ENCODE peak calls at places on chromosome 5, in four cellular contexts. One of them, this sample, is unnamed.

GRCh38 chr5:59099270-59099994 is 516.6 kb downstream of the RAB3C start:
- DNase-seq in body of pancreas: no peak
- DNase-seq in A549: peak; percentile 73
- DNase-seq in Peyer's patch: no peak
- DNase-seq in this sample: peak; percentile 38

GRCh38 chr5:91591076-91591475 is 208.0 kb upstream of the ARRDC3 start:
- DNase-seq in body of pancreas: no peak
- DNase-seq in A549: no peak
- DNase-seq in Peyer's patch: no peak
- DNase-seq in this sample: no peak

GRCh38 chr5:105172918-105173317 is 1610.3 kb upstream of the NUDT12 start:
- DNase-seq in body of pancreas: no peak
- DNase-seq in A549: no peak
- DNase-seq in Peyer's patch: no peak
- DNase-seq in this sample: no peak

GRCh38 chr5:175340180-175340579 is 103.8 kb downstream of the DRD1 start:
- DNase-seq in body of pancreas: no peak
- DNase-seq in A549: no peak
- DNase-seq in Peyer's patch: no peak
- DNase-seq in this sample: no peak

GRCh38 chr5:120657083-120657482 is 193.0 kb downstream of the PRR16 start:
- DNase-seq in body of pancreas: no peak
- DNase-seq in A549: no peak
- DNase-seq in Peyer's patch: no peak
- DNase-seq in this sample: no peak

GRCh38 chr5:90548069-90548593 is 10.5 kb upstream of the ADGRV1 start:
- DNase-seq in body of pancreas: peak; percentile 74
- DNase-seq in A549: peak; percentile 26
- DNase-seq in Peyer's patch: no peak
- DNase-seq in this sample: no peak

GRCh38 chr5:107567901-107568671 is 102.7 kb downstream of the EFNA5 start:
- DNase-seq in body of pancreas: no peak
- DNase-seq in A549: no peak
- DNase-seq in Peyer's patch: no peak
- DNase-seq in this sample: no peak

GRCh38 chr5:168415971-168416370 is 70.3 kb upstream of the RARS1 start:
- DNase-seq in body of pancreas: no peak
- DNase-seq in A549: no peak
- DNase-seq in Peyer's patch: no peak
- DNase-seq in this sample: no peak

GRCh38 chr5:97192580-97193421 is 9.8 kb upstream of the RIOK2 start:
- DNase-seq in body of pancreas: no peak
- DNase-seq in A549: no peak
- DNase-seq in Peyer's patch: no peak
- DNase-seq in this sample: no peak

GRCh38 chr5:133967715-133968056 is 739 bp downstream of the C5orf15 start:
- DNase-seq in body of pancreas: peak; percentile 18
- DNase-seq in A549: no peak
- DNase-seq in Peyer's patch: no peak
- DNase-seq in this sample: no peak

GRCh38 chr5:151007430-151008123 is 12.8 kb upstream of the GPX3 start:
- DNase-seq in body of pancreas: no peak
- DNase-seq in A549: no peak
- DNase-seq in Peyer's patch: no peak
- DNase-seq in this sample: no peak

GRCh38 chr5:111653408-111653807 is 103.6 kb downstream of the NREP start:
- DNase-seq in body of pancreas: no peak
- DNase-seq in A549: no peak
- DNase-seq in Peyer's patch: no peak
- DNase-seq in this sample: no peak

GRCh38 chr5:150320048-150320555 is 17.4 kb upstream of the ARSI start:
- DNase-seq in body of pancreas: peak; percentile 31
- DNase-seq in A549: peak; percentile 50
- DNase-seq in Peyer's patch: no peak
- DNase-seq in this sample: no peak

GRCh38 chr5:93602261-93603149 is 19.5 kb downstream of the NR2F1 start:
- DNase-seq in body of pancreas: no peak
- DNase-seq in A549: no peak
- DNase-seq in Peyer's patch: no peak
- DNase-seq in this sample: no peak

GRCh38 chr5:155079698-155080097 is 66.1 kb downstream of the KIF4B start:
- DNase-seq in body of pancreas: no peak
- DNase-seq in A549: no peak
- DNase-seq in Peyer's patch: no peak
- DNase-seq in this sample: no peak

GRCh38 chr5:134143964-134144941 is 29.8 kb downstream of the TCF7 start:
- DNase-seq in body of pancreas: peak; percentile 8
- DNase-seq in A549: no peak
- DNase-seq in Peyer's patch: no peak
- DNase-seq in this sample: no peak

GRCh38 chr5:98631311-98632054 is 142.0 kb upstream of the RGMB start:
- DNase-seq in body of pancreas: no peak
- DNase-seq in A549: no peak
- DNase-seq in Peyer's patch: no peak
- DNase-seq in this sample: peak; percentile 7

GRCh38 chr5:1329111-1329579 is 15.8 kb downstream of the CLPTM1L start:
- DNase-seq in body of pancreas: no peak
- DNase-seq in A549: no peak
- DNase-seq in Peyer's patch: no peak
- DNase-seq in this sample: no peak

GRCh38 chr5:73887688-73888087 is 261.7 kb downstream of the ARHGEF28 start:
- DNase-seq in body of pancreas: no peak
- DNase-seq in A549: no peak
- DNase-seq in Peyer's patch: no peak
- DNase-seq in this sample: no peak

GRCh38 chr5:151699071-151699901 is 12.6 kb upstream of the SPARC start:
- DNase-seq in body of pancreas: peak; percentile 19
- DNase-seq in A549: peak; percentile 61
- DNase-seq in Peyer's patch: no peak
- DNase-seq in this sample: peak; percentile 77

GRCh38 chr5:64318175-64318574 is 152.5 kb downstream of the RNF180 start:
- DNase-seq in body of pancreas: no peak
- DNase-seq in A549: no peak
- DNase-seq in Peyer's patch: no peak
- DNase-seq in this sample: no peak

GRCh38 chr5:38265546-38266179 is 7.3 kb downstream of the EGFLAM start:
- DNase-seq in body of pancreas: peak; percentile 69
- DNase-seq in A549: peak; percentile 51
- DNase-seq in Peyer's patch: no peak
- DNase-seq in this sample: peak; percentile 65

GRCh38 chr5:113232246-113232645 is 202.5 kb downstream of the TSSK1B start:
- DNase-seq in body of pancreas: no peak
- DNase-seq in A549: no peak
- DNase-seq in Peyer's patch: no peak
- DNase-seq in this sample: no peak

GRCh38 chr5:68464424-68464823 is 248.9 kb downstream of the PIK3R1 start:
- DNase-seq in body of pancreas: no peak
- DNase-seq in A549: no peak
- DNase-seq in Peyer's patch: no peak
- DNase-seq in this sample: no peak

GRCh38 chr5:143016777-143017374 is 246.7 kb downstream of the ARHGAP26 start:
- DNase-seq in body of pancreas: no peak
- DNase-seq in A549: no peak
- DNase-seq in Peyer's patch: no peak
- DNase-seq in this sample: no peak

GRCh38 chr5:133867851-133868545 is 100.4 kb downstream of the C5orf15 start:
- DNase-seq in body of pancreas: no peak
- DNase-seq in A549: no peak
- DNase-seq in Peyer's patch: peak; percentile 32
- DNase-seq in this sample: no peak

GRCh38 chr5:588406-588995 is 23.6 kb upstream of the CEP72 start:
- DNase-seq in body of pancreas: no peak
- DNase-seq in A549: no peak
- DNase-seq in Peyer's patch: no peak
- DNase-seq in this sample: no peak

GRCh38 chr5:7261049-7261448 is 134.9 kb upstream of the ADCY2 start:
- DNase-seq in body of pancreas: peak; percentile 12
- DNase-seq in A549: peak; percentile 16
- DNase-seq in Peyer's patch: no peak
- DNase-seq in this sample: peak; percentile 18

GRCh38 chr5:14946813-14947640 is 75.4 kb upstream of the ANKH start:
- DNase-seq in body of pancreas: peak; percentile 14
- DNase-seq in A549: peak; percentile 18
- DNase-seq in Peyer's patch: no peak
- DNase-seq in this sample: no peak

GRCh38 chr5:18141260-18141659 is 507.0 kb downstream of the TAF11L14 start:
- DNase-seq in body of pancreas: no peak
- DNase-seq in A549: no peak
- DNase-seq in Peyer's patch: no peak
- DNase-seq in this sample: no peak

GRCh38 chr5:172837640-172838039 is 3.6 kb downstream of the ERGIC1 start:
- DNase-seq in body of pancreas: peak; percentile 81
- DNase-seq in A549: no peak
- DNase-seq in Peyer's patch: peak; percentile 87
- DNase-seq in this sample: no peak

GRCh38 chr5:179294891-179295777 is 50.1 kb downstream of the ADAMTS2 start:
- DNase-seq in body of pancreas: no peak
- DNase-seq in A549: no peak
- DNase-seq in Peyer's patch: peak; percentile 36
- DNase-seq in this sample: no peak

GRCh38 chr5:39093351-39093749 is 19.2 kb upstream of the RICTOR start:
- DNase-seq in body of pancreas: no peak
- DNase-seq in A549: no peak
- DNase-seq in Peyer's patch: no peak
- DNase-seq in this sample: no peak

GRCh38 chr5:674630-675011 is 18.5 kb downstream of the TPPP start:
- DNase-seq in body of pancreas: no peak
- DNase-seq in A549: no peak
- DNase-seq in Peyer's patch: peak; percentile 46
- DNase-seq in this sample: no peak

GRCh38 chr5:7869474-7870136 is 657 bp downstream of the MTRR start:
- DNase-seq in body of pancreas: peak; percentile 31
- DNase-seq in A549: no peak
- DNase-seq in Peyer's patch: no peak
- DNase-seq in this sample: no peak

GRCh38 chr5:38330207-38330606 is 71.8 kb downstream of the EGFLAM start:
- DNase-seq in body of pancreas: no peak
- DNase-seq in A549: no peak
- DNase-seq in Peyer's patch: no peak
- DNase-seq in this sample: no peak

GRCh38 chr5:1243487-1244152 is 18.4 kb downstream of the SLC6A18 start:
- DNase-seq in body of pancreas: no peak
- DNase-seq in A549: no peak
- DNase-seq in Peyer's patch: no peak
- DNase-seq in this sample: no peak

GRCh38 chr5:4048398-4048797 is 452.8 kb downstream of the IRX1 start:
- DNase-seq in body of pancreas: no peak
- DNase-seq in A549: no peak
- DNase-seq in Peyer's patch: no peak
- DNase-seq in this sample: no peak
- TF ChIP-seq POLR2A in body of pancreas: no peak
- TF ChIP-seq POLR2A in A549: no peak
- TF ChIP-seq POLR2A in Peyer's patch: no peak
- TF ChIP-seq POLR2A in this sample: no peak

DNA sequence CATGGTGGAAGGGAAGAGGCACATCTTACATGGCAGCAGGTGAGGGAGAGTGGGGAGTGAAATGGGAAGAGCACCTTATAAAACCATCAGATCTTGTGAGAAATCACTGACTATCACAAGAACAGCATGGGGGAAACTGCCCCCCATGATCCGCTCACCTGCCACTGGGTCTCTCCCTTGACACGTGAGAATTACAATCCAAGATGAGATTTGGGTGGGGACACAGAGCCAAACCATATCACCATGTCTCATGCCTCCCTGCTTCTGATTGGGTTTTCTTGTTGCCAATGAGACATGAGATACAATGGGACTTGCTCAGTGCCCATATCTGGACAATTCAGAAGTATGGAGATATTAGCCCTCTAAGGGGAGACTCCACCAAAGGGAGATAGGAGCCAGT is 97.4 kb downstream of the TARS1 start:
- DNase-seq in body of pancreas: no peak
- DNase-seq in A549: no peak
- DNase-seq in Peyer's patch: no peak
- DNase-seq in this sample: no peak
- TF ChIP-seq POLR2A in body of pancreas: no peak
- TF ChIP-seq POLR2A in A549: no peak
- TF ChIP-seq POLR2A in Peyer's patch: no peak
- TF ChIP-seq POLR2A in this sample: no peak

GRCh38 chr5:88889165-88890069 is 6.4 kb upstream of the MEF2C start:
- DNase-seq in body of pancreas: peak; percentile 29
- DNase-seq in A549: no peak
- DNase-seq in Peyer's patch: peak; percentile 56
- DNase-seq in this sample: peak; percentile 9
- TF ChIP-seq POLR2A in body of pancreas: no peak
- TF ChIP-seq POLR2A in A549: no peak
- TF ChIP-seq POLR2A in Peyer's patch: no peak
- TF ChIP-seq POLR2A in this sample: no peak

DNA sequence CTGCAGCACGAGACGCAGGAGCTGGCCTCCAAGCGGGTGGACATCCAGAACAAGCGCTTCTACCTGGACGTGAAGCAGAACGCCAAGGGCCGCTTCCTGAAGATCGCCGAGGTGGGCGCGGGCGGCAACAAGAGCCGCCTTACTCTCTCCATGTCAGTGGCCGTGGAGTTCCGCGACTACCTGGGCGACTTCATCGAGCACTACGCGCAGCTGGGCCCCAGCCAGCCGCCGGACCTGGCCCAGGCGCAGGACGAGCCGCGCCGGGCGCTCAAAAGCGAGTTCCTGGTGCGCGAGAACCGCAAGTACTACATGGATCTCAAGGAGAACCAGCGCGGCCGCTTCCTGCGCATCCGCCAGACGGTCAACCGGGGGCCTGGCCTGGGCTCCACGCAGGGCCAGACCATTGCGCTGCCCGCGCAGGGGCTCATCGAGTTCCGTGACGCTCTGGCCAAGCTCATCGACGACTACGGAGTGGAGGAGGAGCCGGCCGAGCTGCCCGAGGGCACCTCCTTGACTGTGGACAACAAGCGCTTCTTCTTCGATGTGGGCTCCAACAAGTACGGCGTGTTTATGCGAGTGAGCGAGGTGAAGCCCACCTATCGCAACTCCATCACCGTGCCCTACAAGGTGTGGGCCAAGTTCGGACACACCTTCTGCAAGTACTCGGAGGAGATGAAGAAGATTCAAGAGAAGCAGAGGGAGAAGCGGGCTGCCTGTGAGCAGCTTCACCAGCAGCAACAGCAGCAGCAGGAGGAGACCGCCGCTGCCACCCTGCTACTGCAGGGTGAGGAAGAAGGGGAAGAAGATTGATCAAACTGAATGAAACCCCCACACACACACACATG is 654 bp downstream of the PURA start:
- DNase-seq in body of pancreas: peak; percentile 65
- DNase-seq in A549: peak; percentile 30
- DNase-seq in Peyer's patch: peak; percentile 80
- DNase-seq in this sample: no peak
- TF ChIP-seq POLR2A in body of pancreas: peak; percentile 55
- TF ChIP-seq POLR2A in A549: no peak
- TF ChIP-seq POLR2A in Peyer's patch: peak; percentile 45
- TF ChIP-seq POLR2A in this sample: no peak

DNA sequence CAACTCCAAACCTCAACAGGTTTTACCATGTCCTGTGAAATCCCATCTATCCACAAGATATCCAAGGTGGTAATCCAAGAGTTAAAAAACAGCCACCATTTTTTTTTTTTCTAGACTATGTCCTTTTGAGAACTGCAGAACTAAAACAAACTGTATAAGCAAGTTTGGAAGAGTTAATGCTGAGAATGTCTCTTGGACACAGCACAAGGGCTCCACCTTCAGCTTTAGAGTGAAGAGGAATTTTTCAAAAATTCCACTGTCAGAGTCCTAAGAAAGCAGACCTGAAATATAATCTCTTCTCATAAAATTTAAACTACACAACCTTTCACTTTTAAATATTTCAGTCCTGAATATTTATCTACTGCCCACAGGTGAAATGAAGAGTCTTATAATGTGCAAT is 167.8 kb upstream of the CCNG1 start:
- DNase-seq in body of pancreas: no peak
- DNase-seq in A549: no peak
- DNase-seq in Peyer's patch: no peak
- DNase-seq in this sample: no peak
- TF ChIP-seq POLR2A in body of pancreas: no peak
- TF ChIP-seq POLR2A in A549: no peak
- TF ChIP-seq POLR2A in Peyer's patch: no peak
- TF ChIP-seq POLR2A in this sample: no peak

This sample was measured in H54.